ENCODE peak calls at places on chromosome 10, in nine cellular contexts. H is foreskin keratinocyte, I is H9, S is A549, P is body of pancreas, E is Peyer's patch, F is mucosa of descending colon, M is BE2C, Y is heart left ventricle. X is an unnamed sample.

GRCh38 chr10:43322769-43323168 is 48.7 kb upstream of the FXYD4 start:
- DNase-seq in H (peak; percentile 64), I (peak; percentile 97), S (peak; percentile 83), P (peak; percentile 93), E (peak; percentile 93), F (peak; percentile 94), M (peak; percentile 96), Y (peak; percentile 94), X (peak; percentile 98)

GRCh38 chr10:74391786-74392185 is 240.8 kb downstream of the ADK start:
- DNase-seq in H (no peak), I (no peak), S (no peak), P (no peak), E (no peak), F (no peak), M (no peak), Y (no peak), X (no peak)

GRCh38 chr10:21398549-21399345 is 126.7 kb downstream of the SKIDA1 start:
- DNase-seq in H (peak; percentile 90), I (no peak), S (peak; percentile 36), P (no peak), E (no peak), F (no peak), M (no peak), Y (no peak), X (no peak)

GRCh38 chr10:1401056-1401965 is 336.0 kb downstream of the ADARB2 start:
- DNase-seq in H (no peak), I (peak; percentile 27), S (no peak), P (no peak), E (no peak), F (no peak), M (no peak), Y (no peak), X (no peak)

GRCh38 chr10:109593686-109594085 is 329.6 kb downstream of the XPNPEP1 start:
- DNase-seq in H (peak; percentile 21), I (no peak), S (no peak), P (no peak), E (no peak), F (no peak), M (no peak), Y (no peak), X (no peak)

GRCh38 chr10:25209618-25210017 is 34.8 kb downstream of the GPR158 start:
- DNase-seq in H (no peak), I (no peak), S (no peak), P (no peak), E (no peak), F (no peak), M (no peak), Y (no peak), X (no peak)

GRCh38 chr10:34580214-34580613 is 234.9 kb downstream of the PARD3 start:
- DNase-seq in H (no peak), I (no peak), S (peak; percentile 35), P (no peak), E (no peak), F (no peak), M (no peak), Y (no peak), X (no peak)

GRCh38 chr10:103795634-103796265 is 59.6 kb downstream of the SH3PXD2A start:
- DNase-seq in H (no peak), I (no peak), S (no peak), P (no peak), E (no peak), F (no peak), M (no peak), Y (no peak), X (no peak)

GRCh38 chr10:111158601-111159000 is 81.8 kb downstream of the ADRA2A start:
- DNase-seq in H (no peak), I (no peak), S (no peak), P (no peak), E (no peak), F (no peak), M (no peak), Y (no peak), X (no peak)

GRCh38 chr10:101782811-101783735 is at the start of gene NPM3:
- DNase-seq in H (peak; percentile 67), I (peak; percentile 92), S (peak; percentile 81), P (peak; percentile 91), E (peak; percentile 83), F (peak; percentile 90), M (peak; percentile 89), Y (peak; percentile 85), X (peak; percentile 78)

GRCh38 chr10:12419279-12419847 is 70.0 kb downstream of the CAMK1D start:
- DNase-seq in H (peak; percentile 95), I (no peak), S (peak; percentile 36), P (no peak), E (peak; percentile 10), F (peak; percentile 18), M (no peak), Y (no peak), X (no peak)

GRCh38 chr10:131938681-131939080 is 37.9 kb downstream of the PPP2R2D start:
- DNase-seq in H (no peak), I (no peak), S (no peak), P (no peak), E (peak; percentile 5), F (no peak), M (no peak), Y (no peak), X (no peak)

GRCh38 chr10:95121904-95122303 is 52.6 kb upstream of the CYP2C8 start:
- DNase-seq in H (no peak), I (no peak), S (no peak), P (peak; percentile 69), E (no peak), F (no peak), M (no peak), Y (no peak), X (no peak)

DNA sequence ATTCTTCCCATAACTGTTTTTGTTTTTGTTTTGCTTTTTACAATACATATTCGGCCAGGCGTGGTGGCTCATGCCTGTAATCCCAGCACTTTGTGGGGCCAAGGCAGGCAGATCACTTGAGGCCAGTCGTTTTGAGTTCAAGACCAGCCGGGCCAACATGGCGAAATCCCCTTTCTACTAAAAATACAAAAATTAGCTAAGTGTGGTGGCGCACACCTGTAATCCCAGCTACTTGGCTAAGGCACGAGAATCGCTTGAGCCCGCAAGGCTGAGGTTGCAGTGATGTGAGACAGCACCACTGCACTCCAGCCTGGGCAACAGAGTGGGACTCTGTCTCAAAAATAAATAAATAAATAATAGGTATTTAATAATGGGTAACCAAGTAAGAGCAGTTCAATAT is 2.3 kb downstream of the TM9SF3 start:
- DNase-seq in H (no peak), I (no peak), S (no peak), P (peak; percentile 18), E (no peak), F (no peak), M (no peak), Y (no peak), X (no peak)
- H3K4me1 ChIP-seq in H (peaks cover 18% of the 10 kb centered on the region), I (no peaks in the 10 kb centered on the region), S (peaks cover 32% of the 10 kb centered on the region), P (peaks cover 69% of the 10 kb centered on the region), E (no peaks in the 10 kb centered on the region), F (peaks cover 67% of the 10 kb centered on the region), M (peaks cover 7% of the 10 kb centered on the region), Y (peaks cover 67% of the 10 kb centered on the region), X (peaks cover 68% of the 10 kb centered on the region)

DNA sequence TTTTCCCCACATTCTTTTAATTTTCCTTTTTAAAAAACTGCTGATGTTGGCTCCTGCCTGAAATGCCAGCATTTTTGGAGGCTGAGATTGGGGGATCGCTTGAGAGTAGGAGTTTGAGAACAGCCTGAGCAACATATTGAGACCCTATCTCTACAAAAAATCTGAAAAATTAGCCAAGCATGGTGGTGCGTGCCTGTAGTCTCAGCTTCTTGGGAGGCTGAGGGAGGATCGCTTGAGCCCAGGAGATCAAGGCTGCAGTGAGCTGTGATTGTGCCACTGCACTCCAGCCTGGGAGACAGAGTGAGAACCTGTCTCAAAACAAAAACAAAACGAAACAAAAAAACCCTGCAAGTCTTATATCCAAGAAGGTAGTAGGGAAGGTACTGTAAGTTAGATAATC is 51.7 kb downstream of the ZMYND11 start:
- DNase-seq in H (no peak), I (no peak), S (no peak), P (no peak), E (no peak), F (no peak), M (no peak), Y (no peak), X (no peak)
- H3K4me1 ChIP-seq in H (peaks cover 4% of the 10 kb centered on the region), I (peaks cover 3% of the 10 kb centered on the region), S (no peaks in the 10 kb centered on the region), P (peaks cover 3% of the 10 kb centered on the region), E (no peaks in the 10 kb centered on the region), F (no peaks in the 10 kb centered on the region), M (no peaks in the 10 kb centered on the region), Y (peaks cover 4% of the 10 kb centered on the region), X (no peaks in the 10 kb centered on the region)

GRCh38 chr10:31759816-31760626 is 168.6 kb downstream of the ARHGAP12 start:
- DNase-seq in H (peak; percentile 98), I (peak; percentile 98), S (peak; percentile 94), P (peak; percentile 99), E (peak; percentile 98), F (peak; percentile 97), M (peak; percentile 94), Y (peak; percentile 97), X (peak; percentile 98)

GRCh38 chr10:31762306-31762705 is 166.3 kb downstream of the ARHGAP12 start:
- DNase-seq in H (no peak), I (no peak), S (no peak), P (no peak), E (no peak), F (no peak), M (no peak), Y (no peak), X (no peak)

GRCh38 chr10:31759124-31759798 is 169.4 kb downstream of the ARHGAP12 start:
- DNase-seq in H (peak; percentile 55), I (peak; percentile 77), S (peak; percentile 61), P (peak; percentile 83), E (peak; percentile 82), F (peak; percentile 76), M (peak; percentile 22), Y (no peak), X (peak; percentile 75)

GRCh38 chr10:31761156-31761555 is 167.5 kb downstream of the ARHGAP12 start:
- DNase-seq in H (no peak), I (no peak), S (no peak), P (no peak), E (no peak), F (no peak), M (no peak), Y (no peak), X (no peak)

DNA sequence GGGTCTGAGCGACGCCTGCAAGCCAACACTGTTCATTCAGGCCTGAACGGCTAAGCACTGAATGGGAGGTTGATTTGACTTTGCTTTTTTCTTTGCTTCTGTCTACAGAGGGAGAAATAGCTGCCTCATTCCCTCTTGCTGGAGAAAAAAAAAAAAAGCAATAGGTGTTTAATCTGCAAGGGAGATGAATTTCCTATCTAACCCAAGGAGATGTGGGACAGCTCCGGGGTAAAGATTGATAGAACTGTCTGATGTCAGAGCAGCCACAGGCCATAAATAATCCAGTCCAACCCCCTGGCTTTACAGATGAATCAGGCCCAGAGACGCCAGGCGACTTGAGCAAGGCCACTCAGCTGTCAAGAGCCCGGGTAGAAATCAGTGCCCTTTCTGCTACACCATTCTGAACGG is 168.0 kb downstream of the ARHGAP12 start:
- DNase-seq in H (no peak), I (no peak), S (no peak), P (no peak), E (no peak), F (no peak), M (no peak), Y (no peak), X (peak; percentile 76)
- H3K4me1 ChIP-seq in H (peaks cover 12% of the 10 kb centered on the region), I (peaks cover 13% of the 10 kb centered on the region), S (peaks cover 12% of the 10 kb centered on the region), P (peaks cover 20% of the 10 kb centered on the region), E (no peaks in the 10 kb centered on the region), F (peaks cover 8% of the 10 kb centered on the region), M (peaks cover 19% of the 10 kb centered on the region), Y (peaks cover 29% of the 10 kb centered on the region), X (peaks cover 5% of the 10 kb centered on the region)

DNA sequence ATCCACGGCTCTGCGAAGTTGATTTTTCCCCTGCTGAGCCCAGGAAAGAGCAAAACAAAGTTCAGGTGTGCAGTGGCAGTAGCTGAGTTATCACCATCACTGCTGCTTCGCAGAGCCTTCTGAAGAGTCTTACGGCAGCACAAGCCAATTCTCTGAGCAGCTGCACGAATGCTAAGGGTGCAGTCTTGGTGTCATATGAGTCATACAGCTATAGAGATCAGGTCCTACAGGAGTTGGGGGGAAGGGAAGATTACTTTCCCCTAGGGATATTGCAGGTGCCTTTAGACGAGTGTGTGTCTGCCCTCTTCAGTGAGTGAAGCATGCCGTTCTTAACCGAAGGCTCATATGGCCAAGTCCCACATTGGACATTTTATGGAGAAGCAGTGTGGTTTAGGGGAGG is 227.8 kb downstream of the CELF2 start:
- DNase-seq in H (peak; percentile 80), I (no peak), S (no peak), P (no peak), E (no peak), F (no peak), M (no peak), Y (no peak), X (no peak)
- H3K4me1 ChIP-seq in H (no peaks in the 10 kb centered on the region), I (peaks cover 7% of the 10 kb centered on the region), S (no peaks in the 10 kb centered on the region), P (no peaks in the 10 kb centered on the region), E (no peaks in the 10 kb centered on the region), F (no peaks in the 10 kb centered on the region), M (no peaks in the 10 kb centered on the region), Y (peaks cover 74% of the 10 kb centered on the region), X (no peaks in the 10 kb centered on the region)